ENCODE peak calls at places on chromosomes 5 and 9, in five cellular contexts. J is fibroblast of lung, X is IMR-90, N is endothelial cell of umbilical vein, B is mammary epithelial cell. P is an unnamed sample.

GRCh38 chr5:55481293-55481900 is 53.4 kb downstream of the PLPP1 start:
- DNase-seq in N (no peak), J (peak; percentile 23), B (no peak), X (no peak), P (no peak)

GRCh38 chr9:137168907-137169763 is 716 bp downstream of the LRRC26 start:
- DNase-seq in J (peak; percentile 38), N (peak; percentile 39), B (peak; percentile 76), X (peak; percentile 19), P (no peak)

GRCh38 chr5:115816226-115817042 is at the start of gene CDO1:
- DNase-seq in N (peak; percentile 53), B (peak; percentile 25), X (peak; percentile 59), J (peak; percentile 78), P (peak; percentile 83)

GRCh38 chr5:159097461-159098284 is 2.0 kb downstream of the EBF1 start:
- DNase-seq in B (no peak), X (peak; percentile 25), N (no peak), J (peak; percentile 48), P (peak; percentile 82)

GRCh38 chr9:130173462-130173876 is 1.3 kb downstream of the NCS1 start:
- DNase-seq in X (peak; percentile 28), J (no peak), N (no peak), B (no peak), P (no peak)

GRCh38 chr9:33109097-33109496 is 32.6 kb upstream of the SMU1 start:
- DNase-seq in N (no peak), X (no peak), B (no peak), J (no peak), P (no peak)

GRCh38 chr5:142310803-142311202 is 14.0 kb downstream of the SPRY4 start:
- DNase-seq in N (no peak), B (no peak), X (no peak), J (no peak), P (no peak)

GRCh38 chr9:72753261-72753893 is 199.5 kb downstream of the ALDH1A1 start:
- DNase-seq in B (no peak), J (peak; percentile 30), N (peak; percentile 10), X (peak; percentile 31), P (no peak)

DNA sequence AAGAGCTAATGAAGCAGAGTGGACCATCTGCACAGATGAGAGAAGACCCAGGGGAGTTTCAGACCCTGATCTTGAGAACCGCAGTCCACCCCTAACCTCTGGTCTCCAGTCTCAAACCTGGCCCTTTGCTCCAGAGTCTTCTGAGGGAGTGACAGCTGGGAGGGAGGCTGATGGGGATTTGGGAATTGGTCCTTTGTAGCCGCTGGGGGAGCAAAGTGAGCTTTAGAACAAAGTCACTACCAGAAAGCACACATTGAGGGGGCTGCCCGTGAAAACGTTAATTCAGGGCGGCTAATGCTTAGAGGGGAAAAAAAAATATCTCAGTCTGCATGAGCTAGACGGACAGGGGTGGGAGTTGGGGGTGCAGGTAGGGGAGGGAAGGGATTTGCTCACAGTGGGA is 123.2 kb upstream of the RETREG1 start:
- DNase-seq in N (no peak), B (no peak), J (no peak), X (no peak), P (no peak)
- H3K4me3 ChIP-seq in N (no peak overlapping the region), B (no peak overlapping the region), J (no peak overlapping the region), X (no peak overlapping the region), P (no peak overlapping the region)

DNA sequence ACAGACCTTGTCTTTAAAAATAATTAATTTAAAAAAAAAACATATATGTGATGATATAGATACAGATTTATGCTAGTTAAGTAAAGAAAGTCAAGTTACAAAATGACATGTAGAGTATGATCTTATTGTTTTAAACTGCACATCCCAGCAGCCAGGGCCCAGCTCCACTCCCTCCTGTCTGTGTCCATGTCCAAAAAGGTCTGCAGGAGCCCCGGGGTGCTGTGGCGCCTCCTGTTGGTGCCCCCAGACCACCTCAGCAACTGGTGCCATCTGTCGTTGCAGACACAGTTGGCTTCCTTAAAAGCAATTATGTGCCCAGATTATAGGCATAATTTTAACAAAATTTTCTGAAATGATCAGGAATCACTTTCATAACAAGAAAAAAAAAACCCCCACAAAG is 33.3 kb downstream of the IPPK start:
- DNase-seq in J (no peak), N (no peak), B (no peak), X (no peak), P (no peak)
- TF ChIP-seq CTCF in J (no peak), N (no peak), B (no peak), X (peak; percentile 2), P (no peak)

GRCh38 chr9:90515550-90515949 is 127.1 kb downstream of the DIRAS2 start:
- DNase-seq in N (no peak), B (no peak), X (no peak), J (no peak), P (no peak)
- H3K9ac ChIP-seq in N (no peak overlapping the region), B (no peak overlapping the region), X (no peak overlapping the region), J (no peak overlapping the region), P (no peak overlapping the region)

GRCh38 chr9:131601683-131602181 is 56.4 kb downstream of the PRRT1B start:
- DNase-seq in B (no peak), N (no peak), J (no peak), X (no peak), P (no peak)
- H3K4me3 ChIP-seq in B (no peak overlapping the region), N (no peak overlapping the region), J (no peak overlapping the region), X (no peak overlapping the region), P (no peak overlapping the region)